ENCODE peak calls at places on chromosomes 5 and 9, in four cellular contexts. O, E, U and H are unnamed samples.

GRCh38 chr9:1647776-1648175 is 367.4 kb upstream of the SMARCA2 start:
- DNase-seq in O (no peak), E (no peak), U (no peak), H (no peak)

GRCh38 chr5:133962801-133963476 is 5.5 kb downstream of the C5orf15 start:
- DNase-seq in O (no peak), E (no peak), U (peak), H (no peak)

GRCh38 chr5:102668220-102668930 is 86.7 kb upstream of the PAM start:
- DNase-seq in O (no peak), E (no peak), U (no peak), H (no peak)

GRCh38 chr9:105842023-105842644 is 147.8 kb downstream of the TMEM38B start:
- DNase-seq in O (peak), E (peak), U (peak), H (peak)

GRCh38 chr5:96075579-96076289 is 114.1 kb upstream of the ELL2 start:
- DNase-seq in O (no peak), E (no peak), U (no peak), H (no peak)

GRCh38 chr5:134435525-134435924 is 23.8 kb upstream of the CDKN2AIPNL start:
- DNase-seq in O (no peak), E (no peak), U (no peak), H (no peak)

GRCh38 chr9:35910613-35911488 is 1.6 kb downstream of the SPAAR start:
- DNase-seq in O (no peak), E (no peak), U (no peak), H (no peak)

GRCh38 chr5:147396070-147396469 is 113.8 kb downstream of the DPYSL3 start:
- DNase-seq in O (no peak), E (no peak), U (no peak), H (no peak)

GRCh38 chr9:111833941-111834340 is 39.2 kb upstream of the SHOC1 start:
- DNase-seq in O (no peak), E (no peak), U (no peak), H (no peak)

GRCh38 chr9:117314021-117314420 is 100.8 kb downstream of the ASTN2 start:
- DNase-seq in O (no peak), E (no peak), U (no peak), H (no peak)

GRCh38 chr5:76137887-76138542 is 54.8 kb downstream of the SV2C start:
- DNase-seq in O (no peak), E (peak), U (no peak), H (no peak)

GRCh38 chr9:128078504-128079434 is 10.7 kb downstream of the SLC25A25 start:
- DNase-seq in O (no peak), E (no peak), U (peak), H (no peak)

GRCh38 chr5:102090770-102091169 is 205.3 kb downstream of the SLCO4C1 start:
- DNase-seq in O (no peak), E (peak), U (peak), H (peak)

GRCh38 chr5:123875444-123876264 is 363.7 kb downstream of the CSNK1G3 start:
- DNase-seq in O (no peak), E (no peak), U (no peak), H (no peak)

GRCh38 chr5:67426961-67427630 is 230.5 kb upstream of the CD180 start:
- DNase-seq in O (no peak), E (no peak), U (no peak), H (no peak)

GRCh38 chr9:94945191-94946144 is 219.0 kb downstream of the AOPEP start:
- DNase-seq in O (no peak), E (no peak), U (peak), H (no peak)

GRCh38 chr5:80407735-80408474 is at the start of gene ZFYVE16:
- DNase-seq in O (peak), E (peak), U (peak), H (peak)

GRCh38 chr5:80406980-80407734 is 707 bp upstream of the ZFYVE16 start:
- DNase-seq in O (no peak), E (no peak), U (no peak), H (no peak)

GRCh38 chr5:80411589-80412219 is 3.8 kb downstream of the ZFYVE16 start:
- DNase-seq in O (no peak), E (no peak), U (no peak), H (no peak)

GRCh38 chr5:80408976-80409926 is 1.4 kb downstream of the ZFYVE16 start:
- DNase-seq in O (no peak), E (peak), U (peak), H (no peak)

GRCh38 chr5:80408475-80408875 is 611 bp downstream of the ZFYVE16 start:
- DNase-seq in O (no peak), E (peak), U (peak), H (peak)
- TF ChIP-seq TAF1 in O (no peak), E (peak), U (peak), H (no peak)

GRCh38 chr5:35313296-35313695 is 83.0 kb upstream of the PRLR start:
- DNase-seq in O (no peak), E (no peak), U (no peak), H (no peak)
- TF ChIP-seq POLR2AphosphoS5 in O (no peak), E (no peak), U (no peak), H (no peak)

GRCh38 chr5:10565785-10566506 is 2.1 kb downstream of the ANKRD33B start:
- DNase-seq in O (no peak), E (no peak), U (peak), H (no peak)

GRCh38 chr5:10563132-10563939 is 534 bp upstream of the ANKRD33B start:
- DNase-seq in O (no peak), E (peak), U (peak), H (peak)

GRCh38 chr5:10566556-10567068 is 2.7 kb downstream of the ANKRD33B start:
- DNase-seq in O (no peak), E (no peak), U (no peak), H (no peak)

GRCh38 chr5:10563940-10564837 is at the start of gene ANKRD33B:
- DNase-seq in O (no peak), E (peak), U (peak), H (peak)

GRCh38 chr5:10564838-10565784 is 1.2 kb downstream of the ANKRD33B start:
- DNase-seq in O (no peak), E (peak), U (peak), H (no peak)
- TF ChIP-seq TAF1 in O (no peak), E (no peak), U (no peak), H (no peak)

GRCh38 chr9:37936965-37937364 is 33.0 kb upstream of the SLC25A51 start:
- DNase-seq in O (no peak), E (peak), U (peak), H (no peak)

GRCh38 chr9:37939575-37940095 is 35.7 kb upstream of the SLC25A51 start:
- DNase-seq in O (no peak), E (no peak), U (no peak), H (no peak)

GRCh38 chr9:37936376-37936775 is 32.4 kb upstream of the SLC25A51 start:
- DNase-seq in O (no peak), E (no peak), U (no peak), H (no peak)

GRCh38 chr9:37937403-37937802 is 33.5 kb upstream of the SLC25A51 start:
- DNase-seq in O (no peak), E (no peak), U (no peak), H (no peak)

GRCh38 chr9:37938121-37938906 is 34.4 kb upstream of the SLC25A51 start:
- DNase-seq in O (no peak), E (peak), U (peak), H (no peak)
- TF ChIP-seq POLR2AphosphoS5 in O (no peak), E (peak), U (no peak), H (no peak)

DNA sequence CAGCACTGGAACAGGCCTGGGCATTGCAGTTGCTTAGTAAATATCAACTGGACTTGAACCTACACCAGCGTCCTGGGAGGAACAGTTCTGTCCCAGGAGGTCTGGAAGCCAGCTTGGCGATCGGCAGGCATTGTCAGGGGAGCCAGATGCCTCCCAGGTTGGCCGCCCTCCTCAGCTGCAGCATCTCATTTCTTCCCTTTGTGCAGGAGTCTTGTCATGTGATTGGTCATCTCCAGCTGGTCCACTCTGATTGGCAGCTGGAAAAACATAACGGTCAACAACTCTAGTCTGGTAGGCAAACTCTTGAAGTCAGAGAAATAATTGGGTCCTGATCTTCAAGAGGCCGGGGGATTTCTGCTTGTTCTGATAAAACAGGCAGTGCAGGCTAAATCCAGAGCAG is 29.6 kb upstream of the NCS1 start:
- DNase-seq in O (no peak), E (no peak), U (no peak), H (no peak)
- TF ChIP-seq TAF1 in O (no peak), E (no peak), U (no peak), H (no peak)

GRCh38 chr9:4318741-4319140 is 18.9 kb upstream of the GLIS3 start:
- DNase-seq in O (no peak), E (no peak), U (no peak), H (no peak)

GRCh38 chr9:4313144-4313543 is 13.3 kb upstream of the GLIS3 start:
- DNase-seq in O (no peak), E (no peak), U (no peak), H (no peak)

GRCh38 chr9:4316409-4316808 is 16.5 kb upstream of the GLIS3 start:
- DNase-seq in O (no peak), E (no peak), U (no peak), H (no peak)

GRCh38 chr9:4320021-4320420 is 20.2 kb upstream of the GLIS3 start:
- DNase-seq in O (no peak), E (no peak), U (no peak), H (no peak)

DNA sequence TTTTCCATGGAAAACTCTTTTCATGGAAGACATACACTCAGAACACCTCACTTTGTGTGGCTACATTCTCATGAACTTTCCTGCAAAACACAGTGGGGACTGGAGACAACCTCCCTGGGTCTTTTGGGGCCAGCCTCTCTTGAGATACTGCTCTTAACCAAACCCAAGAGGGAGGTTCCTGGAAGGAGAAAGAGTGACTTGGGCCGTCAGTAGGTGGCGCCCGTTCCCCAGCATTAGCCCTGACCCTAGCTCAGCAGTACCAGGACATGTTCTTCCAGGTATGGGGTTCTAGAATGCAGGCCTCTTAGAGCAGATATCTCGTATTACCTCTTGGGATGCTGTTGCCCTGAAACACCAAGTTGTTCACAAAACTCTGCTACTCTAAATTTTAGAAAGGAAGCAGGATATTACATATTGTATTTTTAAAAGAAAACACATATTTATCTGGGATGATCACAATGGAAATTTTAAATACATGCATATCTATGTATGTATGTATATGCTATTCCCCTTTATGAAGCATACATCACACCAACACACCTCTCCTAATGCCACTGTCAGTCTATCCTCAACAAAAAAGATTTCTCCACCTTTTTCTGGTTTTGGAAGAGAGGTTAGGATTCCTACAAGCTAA is 15.8 kb upstream of the GLIS3 start:
- DNase-seq in O (peak), E (peak), U (peak), H (peak)
- TF ChIP-seq POLR2AphosphoS5 in O (no peak), E (no peak), U (no peak), H (no peak)

GRCh38 chr9:113587471-113588031 is 124.0 kb downstream of the RGS3 start:
- DNase-seq in O (no peak), E (peak), U (peak), H (no peak)
- TF ChIP-seq TAF1 in O (no peak), E (no peak), U (no peak), H (no peak)

DNA sequence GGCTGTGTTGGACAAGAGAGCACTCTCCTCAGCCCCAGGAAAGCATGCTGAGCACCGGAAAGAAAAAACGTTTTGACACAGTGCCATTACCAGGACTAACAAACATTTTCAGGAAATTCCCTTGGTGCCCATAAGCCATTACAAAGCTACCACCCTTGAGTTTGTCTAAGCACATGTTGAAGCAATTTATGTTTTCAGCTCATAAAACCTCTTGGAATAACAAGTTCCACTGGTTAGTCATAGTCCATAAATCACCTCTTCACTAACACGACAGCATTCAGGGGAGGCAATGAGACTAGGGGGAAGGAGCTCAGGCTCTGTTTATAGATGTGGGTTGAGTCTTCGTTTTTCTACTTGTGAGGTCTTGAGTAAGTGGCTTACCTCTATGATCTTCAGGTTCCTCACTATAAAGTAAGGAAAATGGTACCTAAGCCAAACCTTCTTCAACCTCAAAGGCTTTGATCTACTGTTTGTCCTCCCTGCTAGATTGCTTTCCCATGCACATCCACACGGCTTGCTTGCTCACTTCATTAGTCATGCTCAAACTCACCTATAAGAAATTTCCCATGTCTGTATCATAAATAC is 65.4 kb downstream of the DRD1 start:
- DNase-seq in O (no peak), E (no peak), U (no peak), H (no peak)
- TF ChIP-seq POLR2AphosphoS5 in O (no peak), E (no peak), U (no peak), H (no peak)

GRCh38 chr9:72926506-72926905 is 26.3 kb downstream of the ALDH1A1 start:
- DNase-seq in O (no peak), E (no peak), U (no peak), H (no peak)

GRCh38 chr9:72924116-72924790 is 28.6 kb downstream of the ALDH1A1 start:
- DNase-seq in O (no peak), E (no peak), U (no peak), H (no peak)

GRCh38 chr9:72925126-72925810 is 27.6 kb downstream of the ALDH1A1 start:
- DNase-seq in O (no peak), E (no peak), U (no peak), H (no peak)

GRCh38 chr9:72928042-72928507 is 24.8 kb downstream of the ALDH1A1 start:
- DNase-seq in O (no peak), E (no peak), U (no peak), H (no peak)

DNA sequence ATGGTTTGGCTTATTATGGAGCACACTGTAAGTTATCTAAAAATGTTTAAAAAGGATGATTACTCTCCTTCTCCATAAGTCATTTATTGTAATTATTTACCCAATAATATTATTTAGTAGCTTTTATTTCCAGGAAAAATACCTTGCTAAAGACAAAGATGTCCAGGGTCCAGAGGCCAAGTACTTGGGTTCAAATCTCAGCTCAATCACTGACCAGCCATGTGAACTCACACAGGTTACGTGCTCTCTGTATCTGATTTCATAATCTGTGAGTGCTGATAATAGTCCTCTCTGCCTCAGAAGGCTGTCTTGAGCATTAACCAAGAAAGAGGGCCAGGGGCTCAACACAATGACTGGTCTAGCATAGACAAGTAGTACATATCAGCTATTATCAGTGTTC is 27.0 kb downstream of the ALDH1A1 start:
- DNase-seq in O (no peak), E (no peak), U (no peak), H (no peak)
- TF ChIP-seq TAF1 in O (no peak), E (no peak), U (no peak), H (no peak)

GRCh38 chr9:121963542-121963995 is 129.5 kb downstream of the TTLL11 start:
- DNase-seq in O (no peak), E (no peak), U (no peak), H (no peak)
- TF ChIP-seq POLR2AphosphoS5 in O (no peak), E (peak), U (no peak), H (no peak)